ENCODE peak calls at places on chromosome 3, in five cellular contexts. G is A549, F is psoas muscle, X is IMR-90, E is H9. D is an unnamed sample. For H3K4me1, the result is how much of the 10 kb centered on the place peaks cover.

GRCh38 chr3:27224197-27224596 is 145.0 kb downstream of the NEK10 start:
- DNase-seq in G (no peak), F (peak), X (peak), E (no peak), D (no peak)

GRCh38 chr3:107441617-107442016 is 64.4 kb downstream of the CCDC54 start:
- DNase-seq in F (no peak), X (peak), G (peak), E (peak), D (no peak)

GRCh38 chr3:55609230-55610100 is 122.4 kb upstream of the WNT5A start:
- DNase-seq in E (peak), F (no peak), X (no peak), G (no peak), D (no peak)

GRCh38 chr3:185362850-185363661 is at the start of gene MAP3K13:
- DNase-seq in X (peak), F (peak), G (peak), E (peak), D (peak)

GRCh38 chr3:174538116-174538515 is 321.0 kb upstream of the NAALADL2 start:
- DNase-seq in F (no peak), X (no peak), G (no peak), E (no peak), D (no peak)

GRCh38 chr3:177942911-177943310 is 593.3 kb upstream of the KCNMB2 start:
- DNase-seq in E (no peak), F (no peak), G (no peak), X (no peak), D (no peak)

GRCh38 chr3:78140274-78140673 is 1100.4 kb downstream of the ROBO2 start:
- DNase-seq in E (no peak), X (peak), G (no peak), F (no peak), D (no peak)

GRCh38 chr3:21484323-21485154 is 266.5 kb downstream of the ZNF385D start:
- DNase-seq in E (peak), G (peak), F (no peak), X (peak), D (peak)

GRCh38 chr3:197520311-197521276 is 35.2 kb downstream of the BDH1 start:
- DNase-seq in F (no peak), G (peak), X (peak), E (peak), D (no peak)

GRCh38 chr3:12759097-12759679 is at the start of gene TMEM40:
- DNase-seq in E (peak), X (no peak), F (no peak), G (peak), D (peak)

GRCh38 chr3:149081772-149082171 is 4.6 kb downstream of the HLTF start:
- DNase-seq in E (no peak), G (no peak), F (no peak), X (no peak), D (no peak)

GRCh38 chr3:2024713-2025112 is 74.0 kb upstream of the CNTN4 start:
- DNase-seq in E (no peak), X (no peak), G (no peak), F (no peak), D (no peak)

GRCh38 chr3:76723366-76723765 is 316.5 kb upstream of the ROBO2 start:
- DNase-seq in E (no peak), F (no peak), G (no peak), X (no peak), D (no peak)

GRCh38 chr3:48747703-48748102 is 30.7 kb upstream of the IP6K2 start:
- DNase-seq in G (no peak), X (no peak), E (no peak), F (peak), D (no peak)

GRCh38 chr3:155963557-155963956 is 93.1 kb downstream of the GMPS start:
- DNase-seq in G (no peak), X (peak), F (no peak), E (no peak), D (no peak)

GRCh38 chr3:149245738-149246451 is 24.3 kb upstream of the CP start:
- DNase-seq in F (no peak), X (peak), E (no peak), G (peak), D (no peak)

GRCh38 chr3:114376091-114376490 is 82.3 kb downstream of the TIGIT start:
- DNase-seq in X (no peak), G (no peak), E (no peak), F (no peak), D (no peak)

GRCh38 chr3:194828926-194829325 is 143.2 kb downstream of the FAM43A start:
- DNase-seq in F (no peak), X (no peak), G (no peak), E (no peak), D (no peak)

GRCh38 chr3:69330891-69331400 is 54.9 kb downstream of the FRMD4B start:
- DNase-seq in E (no peak), X (no peak), G (no peak), F (no peak), D (no peak)

GRCh38 chr3:58177747-58178527 is 32.8 kb downstream of the DNASE1L3 start:
- DNase-seq in F (peak), G (peak), X (peak), E (peak), D (peak)

GRCh38 chr3:40047406-40047805 is 238.0 kb downstream of the MYRIP start:
- DNase-seq in X (no peak), F (no peak), G (no peak), E (no peak), D (no peak)

GRCh38 chr3:175433026-175433668 is 574.0 kb downstream of the NAALADL2 start:
- DNase-seq in G (no peak), X (peak), F (no peak), E (no peak), D (no peak)

GRCh38 chr3:65338571-65338970 is 650.8 kb upstream of the ADAMTS9 start:
- DNase-seq in X (peak), G (no peak), E (no peak), F (no peak), D (no peak)

GRCh38 chr3:32316976-32317375 is 74.7 kb upstream of the CMTM7 start:
- DNase-seq in G (no peak), X (no peak), E (no peak), F (no peak), D (no peak)

GRCh38 chr3:195839260-195840010 is 27.7 kb upstream of the MUC4 start:
- DNase-seq in E (no peak), F (no peak), G (no peak), X (no peak), D (no peak)

DNA sequence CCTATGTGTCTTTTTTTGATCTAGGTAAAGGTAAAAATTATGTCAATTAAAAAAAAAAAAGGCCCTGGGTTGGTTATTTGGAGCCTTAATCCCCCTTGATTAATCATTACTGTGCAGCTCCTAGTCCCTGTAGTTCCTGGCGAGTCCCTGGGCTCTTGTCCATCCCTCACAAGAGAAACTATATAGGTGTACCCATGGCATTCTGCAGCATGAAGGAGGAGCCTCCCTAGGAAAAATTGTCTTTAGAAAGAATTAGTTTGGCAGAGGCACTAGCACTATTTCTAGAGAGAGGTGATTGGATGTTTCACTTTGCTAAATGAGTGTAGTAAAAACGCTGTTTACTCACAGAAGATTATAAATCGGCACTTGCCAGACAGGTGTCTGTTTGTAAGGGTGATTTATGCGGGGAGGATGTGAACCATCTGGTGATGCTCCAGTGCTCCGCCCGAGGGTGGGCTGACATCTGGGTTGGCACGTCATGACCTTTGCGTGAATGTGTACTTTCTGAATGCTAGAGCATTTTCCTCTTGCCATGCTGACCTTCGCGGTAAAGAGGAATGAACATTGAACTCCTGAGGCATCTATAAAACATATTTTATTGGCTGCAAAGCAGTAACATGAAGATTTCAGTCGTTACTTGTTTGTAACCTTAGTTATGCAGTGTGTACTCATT is 12.6 kb downstream of the PLCL2 start:
- DNase-seq in X (peak), F (no peak), E (no peak), G (peak), D (no peak)
- H3K4me1 ChIP-seq in X (under half), F (half or more), E (under half), G (under half), D (under half)

DNA sequence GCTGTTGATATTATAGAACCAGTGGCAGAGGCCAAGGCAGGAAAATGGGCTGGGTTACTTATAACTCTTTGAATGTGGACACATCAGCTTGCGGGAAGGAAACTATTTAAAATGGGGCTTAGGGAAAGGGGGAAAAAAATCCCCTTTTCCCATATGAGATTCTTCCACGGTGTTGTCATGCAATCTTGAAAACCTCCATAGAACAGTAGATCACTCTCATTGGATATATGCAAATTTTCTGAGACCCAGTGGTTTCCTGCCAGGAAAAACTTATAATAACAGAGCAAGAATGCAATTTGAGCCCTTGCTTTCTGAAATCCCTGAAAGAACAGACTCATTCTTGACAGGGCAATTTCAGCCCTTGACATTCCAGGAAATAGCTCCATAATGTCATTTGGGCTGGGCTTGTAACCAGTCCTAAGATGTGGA is 31.1 kb downstream of the TMEM212 start:
- DNase-seq in F (no peak), X (peak), E (no peak), G (peak), D (peak)
- H3K4me1 ChIP-seq in F (under half), X (under half), E (under half), G (half or more), D (under half)

GRCh38 chr3:136152176-136152843 is 43.8 kb downstream of the MSL2 start:
- DNase-seq in X (no peak), G (no peak), E (no peak), F (no peak), D (no peak)
- H3K4me1 ChIP-seq in X (under half), G (under half), E (under half), F (under half), D (under half)

DNA sequence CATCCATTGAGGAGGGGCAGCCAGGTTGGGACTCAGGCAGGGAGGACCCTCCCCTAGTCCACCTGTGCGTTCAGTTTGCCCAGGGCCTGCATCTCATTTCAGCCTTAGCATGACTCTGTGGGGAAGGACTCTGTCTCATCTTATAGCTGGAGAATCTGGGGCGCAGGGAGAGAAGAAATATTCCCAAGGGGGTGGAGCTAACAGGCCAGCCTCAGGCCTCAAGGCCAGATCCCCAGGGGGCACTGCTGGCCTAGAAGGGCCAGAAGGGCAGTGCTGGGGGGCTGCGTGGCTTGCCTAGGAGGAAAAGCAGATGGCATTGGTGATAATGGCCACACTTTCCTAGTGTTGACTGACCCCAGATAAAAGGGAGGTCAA is 10.9 kb downstream of the AMOTL2 start:
- DNase-seq in E (no peak), F (no peak), G (no peak), X (no peak), D (no peak)
- H3K4me1 ChIP-seq in E (under half), F (half or more), G (half or more), X (half or more), D (half or more)

DNA sequence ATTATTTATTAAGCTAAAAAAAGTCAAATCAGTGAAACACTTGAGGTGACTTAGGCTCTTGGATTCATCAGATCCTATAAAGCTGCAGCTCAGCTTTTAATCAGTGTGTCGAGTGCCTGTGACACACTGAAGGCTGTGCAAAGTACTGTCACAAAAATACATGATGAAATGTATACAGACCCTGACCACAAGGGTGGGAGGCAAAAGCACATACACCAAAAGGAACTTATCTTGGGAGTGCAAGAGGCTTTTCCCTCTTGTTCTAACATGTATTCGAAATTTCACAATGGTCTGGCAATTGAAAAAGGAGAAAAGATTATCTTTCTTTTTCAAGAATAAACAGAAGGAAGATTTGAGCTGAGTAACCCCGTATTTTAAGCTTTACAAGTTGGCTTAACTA is 35.9 kb downstream of the VGLL4 start:
- DNase-seq in X (peak), F (no peak), G (no peak), E (no peak), D (no peak)
- H3K4me1 ChIP-seq in X (under half), F (half or more), G (under half), E (under half), D (under half)

GRCh38 chr3:37887824-37888223 is 26.1 kb downstream of the CTDSPL start:
- DNase-seq in E (no peak), X (no peak), F (no peak), G (no peak), D (no peak)
- H3K4me1 ChIP-seq in E (under half), X (under half), F (under half), G (under half), D (under half)

GRCh38 chr3:42531470-42531869 is 29.0 kb downstream of the VIPR1 start:
- DNase-seq in X (no peak), E (no peak), G (no peak), F (no peak), D (no peak)
- H3K4me1 ChIP-seq in X (under half), E (under half), G (under half), F (under half), D (under half)